ENCODE peak calls at places on chromosome 9, in five cellular contexts. U is astrocyte of the spinal cord, V is PC-9, J is OCI-LY7, W is fibroblast of lung. G is an unnamed sample.

GRCh38 chr9:9917400-9917799 is 695.4 kb downstream of the PTPRD start:
- DNase-seq in U (no peak), V (no peak), J (no peak), W (no peak), G (no peak)

GRCh38 chr9:93148721-93149120 is 14.7 kb upstream of the NINJ1 start:
- DNase-seq in U (no peak), V (no peak), J (no peak), W (no peak), G (peak)

GRCh38 chr9:111613436-111614040 is 14.1 kb upstream of the PTGR1 start:
- DNase-seq in U (no peak), V (no peak), J (no peak), W (no peak), G (peak)

GRCh38 chr9:126248680-126249079 is 77.9 kb upstream of the MVB12B start:
- DNase-seq in U (peak), V (peak), J (no peak), W (peak), G (peak)

GRCh38 chr9:82903503-82903902 is 159.4 kb downstream of the RASEF start:
- DNase-seq in U (no peak), V (no peak), J (no peak), W (peak), G (no peak)

GRCh38 chr9:81666123-81666522 is 23.2 kb downstream of the TLE1 start:
- DNase-seq in U (no peak), V (no peak), J (no peak), W (peak), G (no peak)

GRCh38 chr9:76603448-76603895 is 144.5 kb downstream of the GCNT1 start:
- DNase-seq in U (no peak), V (no peak), J (no peak), W (peak), G (no peak)

GRCh38 chr9:19173598-19174125 is 46.4 kb upstream of the PLIN2 start:
- DNase-seq in U (no peak), V (no peak), J (no peak), W (no peak), G (no peak)

GRCh38 chr9:116334581-116335150 is 181.1 kb downstream of the PAPPA start:
- DNase-seq in U (no peak), V (no peak), J (no peak), W (no peak), G (no peak)

GRCh38 chr9:93902051-93902779 is 52.9 kb downstream of the BARX1 start:
- DNase-seq in U (no peak), V (no peak), J (no peak), W (no peak), G (peak)

GRCh38 chr9:117624106-117624505 is 80.1 kb upstream of the TLR4 start:
- DNase-seq in U (peak), V (no peak), J (no peak), W (no peak), G (no peak)

GRCh38 chr9:37364751-37365360 is 57.6 kb upstream of the GRHPR start:
- DNase-seq in U (no peak), V (no peak), J (peak), W (no peak), G (no peak)

GRCh38 chr9:123998970-123999621 is 12.5 kb upstream of the LHX2 start:
- DNase-seq in U (no peak), V (no peak), J (no peak), W (no peak), G (peak)

GRCh38 chr9:4666042-4666699 is at the start of gene SPATA6L:
- DNase-seq in U (peak), V (no peak), J (no peak), W (peak), G (peak)

GRCh38 chr9:1055156-1055555 is 5.0 kb downstream of the DMRT2 start:
- DNase-seq in U (no peak), V (no peak), J (no peak), W (no peak), G (peak)

GRCh38 chr9:109907400-109907799 is 127.4 kb downstream of the PALM2AKAP2 start:
- DNase-seq in U (no peak), V (no peak), J (peak), W (peak), G (no peak)

GRCh38 chr9:129270205-129270604 is 92.1 kb upstream of the IER5L start:
- DNase-seq in U (no peak), V (no peak), J (peak), W (no peak), G (no peak)

GRCh38 chr9:7117676-7118561 is 360.1 kb downstream of the KDM4C start:
- DNase-seq in U (peak), V (no peak), J (no peak), W (no peak), G (no peak)

GRCh38 chr9:33114746-33115145 is 38.3 kb upstream of the SMU1 start:
- DNase-seq in U (no peak), V (no peak), J (no peak), W (no peak), G (no peak)

GRCh38 chr9:80501635-80502034 is 929.9 kb downstream of the TLE4 start:
- DNase-seq in U (no peak), V (no peak), J (no peak), W (peak), G (no peak)

GRCh38 chr9:137379761-137380161 is 43.2 kb downstream of the EXD3 start:
- DNase-seq in U (no peak), V (no peak), J (no peak), W (no peak), G (peak)

GRCh38 chr9:81472701-81473100 is 216.6 kb downstream of the TLE1 start:
- DNase-seq in U (no peak), V (no peak), J (no peak), W (no peak), G (no peak)

GRCh38 chr9:14096182-14096922 is 217.6 kb downstream of the NFIB start:
- DNase-seq in U (peak), V (no peak), J (no peak), W (peak), G (no peak)

GRCh38 chr9:137084526-137084925 is 2.3 kb upstream of the MAN1B1 start:
- DNase-seq in U (no peak), V (no peak), J (no peak), W (no peak), G (no peak)

GRCh38 chr9:119868694-119869093 is 499.5 kb upstream of the BRINP1 start:
- DNase-seq in U (no peak), V (no peak), J (no peak), W (no peak), G (no peak)

GRCh38 chr9:119156354-119156753 is 212.9 kb downstream of the BRINP1 start:
- DNase-seq in U (no peak), V (no peak), J (no peak), W (no peak), G (no peak)

GRCh38 chr9:4011062-4011461 is 288.8 kb downstream of the GLIS3 start:
- DNase-seq in U (no peak), V (no peak), J (no peak), W (no peak), G (no peak)

GRCh38 chr9:71716138-71716909 is 52.0 kb downstream of the CEMIP2 start:
- DNase-seq in U (peak), V (no peak), J (no peak), W (no peak), G (peak)

GRCh38 chr9:111991179-111991578 is 94.6 kb downstream of the UGCG start:
- DNase-seq in U (no peak), V (no peak), J (no peak), W (no peak), G (no peak)

DNA sequence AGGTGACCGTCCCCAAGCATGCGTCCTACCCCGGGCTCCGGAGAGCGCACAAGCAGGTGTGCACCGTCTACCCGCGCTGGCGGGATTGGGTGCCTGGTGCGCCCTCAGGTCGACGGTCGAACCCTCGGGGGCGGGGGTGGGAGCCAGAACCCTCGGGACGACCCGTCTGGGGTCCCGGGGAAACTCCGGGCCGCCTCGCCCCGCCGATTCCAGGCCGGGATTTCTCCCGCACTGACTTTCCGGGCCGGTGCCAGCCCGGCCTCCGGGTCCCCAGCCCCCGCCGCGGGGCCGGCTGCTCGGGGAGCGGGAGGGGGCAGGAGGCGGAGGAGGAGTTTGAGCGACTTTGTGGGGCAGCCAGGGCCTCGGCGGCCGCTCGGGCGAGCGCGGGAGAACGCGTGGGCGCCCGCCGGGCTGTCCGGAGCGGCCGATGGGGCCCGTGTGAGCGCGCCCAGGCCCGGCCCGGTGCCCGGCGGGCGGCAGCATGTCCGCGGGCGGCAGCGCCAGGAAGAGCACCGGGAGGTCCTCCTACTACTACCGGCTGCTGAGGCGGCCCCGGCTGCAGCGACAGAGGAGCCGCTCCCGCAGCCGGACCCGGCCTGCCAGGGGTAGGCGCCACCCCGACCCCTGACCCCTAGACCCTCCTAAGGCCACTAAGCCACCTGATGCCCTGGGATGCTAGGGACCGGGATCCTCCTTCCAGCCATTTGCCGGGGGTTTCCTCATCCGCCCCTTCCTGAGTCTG is at the start of gene DAB2IP:
- DNase-seq in U (peak), V (no peak), J (no peak), W (peak), G (peak)
- H3K4me3 ChIP-seq in U (peak), V (peak), J (no peak), W (peak), G (peak)

GRCh38 chr9:95127249-95128176 is 190.0 kb downstream of the FANCC start:
- DNase-seq in U (peak), V (peak), J (peak), W (peak), G (peak)
- H3K4me3 ChIP-seq in U (peak), V (no peak), J (no peak), W (peak), G (peak)

DNA sequence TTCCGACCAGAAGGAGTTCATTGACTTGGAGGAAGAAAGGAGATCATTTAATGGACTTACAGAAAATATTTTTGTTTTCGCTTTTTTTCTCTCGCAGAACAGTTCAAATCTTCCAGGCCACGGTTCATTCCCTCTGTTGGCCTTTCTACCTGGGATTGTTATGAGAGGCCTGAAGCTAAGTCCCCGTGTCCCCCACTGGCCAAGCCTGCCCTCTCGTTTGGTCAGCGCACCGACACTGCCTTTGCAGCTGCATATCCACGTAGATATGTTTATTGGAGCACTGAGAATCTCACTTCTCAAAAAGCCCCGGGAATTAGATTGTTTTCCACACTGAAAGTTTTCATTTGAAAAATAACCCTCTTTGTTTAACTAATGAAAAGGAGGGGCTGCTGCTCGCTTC is 655.8 kb downstream of the BNC2 start:
- DNase-seq in U (no peak), V (no peak), J (no peak), W (no peak), G (no peak)
- H3K4me3 ChIP-seq in U (no peak), V (no peak), J (no peak), W (no peak), G (no peak)

GRCh38 chr9:130667117-130667430 is 2.7 kb downstream of the PRDM12 start:
- DNase-seq in U (no peak), V (no peak), J (no peak), W (no peak), G (peak)
- H3K4me3 ChIP-seq in U (no peak), V (no peak), J (no peak), W (no peak), G (no peak)

G was measured in osteoblast.